ENCODE peak calls at places on chromosomes 4 and X, in seven cellular contexts. R, Q, S, Y, M, D and V are unnamed samples. For H3K9me2, the result is how much of the 10 kb centered on the place peaks cover.

GRCh38 chr4:28682872-28683271 is 1822.2 kb downstream of the STIM2 start:
- DNase-seq in S (no peak), R (no peak), Q (no peak), Y (peak), D (no peak), M (no peak), V (no peak)

GRCh38 chr4:77599378-77599777 is 6.2 kb upstream of the CXCL13 start:
- DNase-seq in M (peak), D (no peak), Y (peak), Q (peak), R (peak), S (peak), V (peak)

GRCh38 chr4:119525005-119525749 is 103.4 kb downstream of the PDE5A start:
- DNase-seq in S (peak), Q (no peak), D (no peak), M (no peak), R (no peak), Y (no peak), V (no peak)

GRCh38 chr4:88007304-88008132 is at the start of gene PKD2:
- DNase-seq in Q (peak), M (peak), D (peak), S (peak), R (peak), Y (peak), V (peak)

GRCh38 chrX:129091097-129091496 is 432.2 kb downstream of the SMARCA1 start:
- DNase-seq in R (peak), S (no peak), Y (peak), D (no peak), Q (no peak), M (no peak), V (peak)

GRCh38 chrX:123962006-123962485 is 540 bp downstream of the STAG2 start:
- DNase-seq in Q (peak), Y (peak), M (no peak), S (no peak), D (no peak), R (no peak), V (peak)

GRCh38 chr4:78534286-78534955 is 17.1 kb upstream of the ANXA3 start:
- DNase-seq in D (peak), R (no peak), Q (peak), M (no peak), Y (no peak), S (peak), V (no peak)

GRCh38 chr4:85808864-85809263 is 333.9 kb downstream of the ARHGAP24 start:
- DNase-seq in D (no peak), M (no peak), S (peak), Q (no peak), R (no peak), Y (no peak), V (no peak)

GRCh38 chrX:115183980-115184379 is 5.2 kb upstream of the RBMXL3 start:
- DNase-seq in Y (no peak), S (peak), D (no peak), Q (no peak), M (no peak), R (no peak), V (no peak)

GRCh38 chr4:137572647-137573046 is 40.4 kb upstream of the PCDH18 start:
- DNase-seq in Q (no peak), Y (no peak), M (no peak), S (no peak), D (no peak), R (no peak), V (no peak)

GRCh38 chr4:94406668-94407437 is 44.9 kb upstream of the PDLIM5 start:
- DNase-seq in Y (peak), R (peak), D (peak), Q (peak), M (peak), S (peak), V (peak)

GRCh38 chr4:78131403-78131802 is 74.3 kb downstream of the FRAS1 start:
- DNase-seq in R (no peak), Y (no peak), Q (no peak), S (no peak), M (no peak), D (no peak), V (no peak)

GRCh38 chrX:2677764-2678163 is 13.3 kb upstream of the CD99 start:
- DNase-seq in R (no peak), S (peak), Y (no peak), D (peak), Q (peak), M (peak), V (no peak)

GRCh38 chr4:993111-994029 is at the start of gene SLC26A1:
- DNase-seq in Y (no peak), M (peak), R (no peak), S (peak), Q (no peak), D (no peak), V (no peak)

GRCh38 chrX:68433981-68434299 is 645 bp upstream of the OPHN1 start:
- DNase-seq in M (no peak), D (no peak), R (no peak), Y (no peak), Q (no peak), S (no peak), V (no peak)

GRCh38 chr4:108877821-108878220 is 115.0 kb upstream of the ETNPPL start:
- DNase-seq in R (no peak), S (peak), Y (peak), D (no peak), Q (no peak), M (no peak), V (no peak)

GRCh38 chr4:110165382-110166285 is 32.8 kb downstream of the ELOVL6 start:
- DNase-seq in D (no peak), Y (no peak), R (peak), S (peak), Q (peak), M (peak), V (peak)

GRCh38 chrX:276588-277171 is 4.5 kb upstream of the PLCXD1 start:
- DNase-seq in M (peak), Y (no peak), R (no peak), D (peak), S (peak), Q (no peak), V (no peak)

GRCh38 chrX:10173331-10173900 is 16.6 kb downstream of the CLCN4 start:
- DNase-seq in S (no peak), Y (peak), Q (no peak), R (no peak), M (peak), D (no peak), V (no peak)

GRCh38 chrX:30085571-30085970 is 129.8 kb upstream of the MAGEB2 start:
- DNase-seq in M (no peak), Q (no peak), Y (no peak), S (no peak), D (no peak), R (no peak), V (no peak)

GRCh38 chr4:140567722-140568121 is 1.0 kb downstream of the UCP1 start:
- DNase-seq in Q (no peak), M (peak), Y (peak), R (no peak), D (no peak), S (no peak), V (no peak)

GRCh38 chrX:153643431-153644351 is 3.3 kb upstream of the DUSP9 start:
- DNase-seq in D (no peak), Q (no peak), Y (peak), M (no peak), R (no peak), S (peak), V (no peak)

GRCh38 chrX:146154191-146154590 is 336.6 kb downstream of the SLITRK2 start:
- DNase-seq in S (no peak), M (peak), Y (no peak), R (no peak), D (no peak), Q (no peak), V (no peak)

GRCh38 chrX:38861489-38861888 is 60.2 kb downstream of the MID1IP1 start:
- DNase-seq in M (no peak), R (no peak), S (no peak), Q (no peak), D (no peak), Y (no peak), V (no peak)

GRCh38 chr4:150310159-150310895 is 232.1 kb downstream of the DCLK2 start:
- DNase-seq in M (no peak), Q (no peak), R (no peak), Y (no peak), S (peak), D (no peak), V (no peak)

GRCh38 chrX:100700809-100701208 is 31.1 kb downstream of the SYTL4 start:
- DNase-seq in R (no peak), S (no peak), M (no peak), Q (no peak), D (no peak), Y (no peak), V (no peak)

GRCh38 chr4:141636771-141637460 is 533 bp downstream of the IL15 start:
- DNase-seq in S (peak), R (peak), Q (peak), D (peak), M (peak), Y (peak), V (no peak)

GRCh38 chr4:48315728-48316630 is 25.4 kb upstream of the SLAIN2 start:
- DNase-seq in Y (peak), D (peak), S (peak), Q (peak), M (peak), R (peak), V (peak)

DNA sequence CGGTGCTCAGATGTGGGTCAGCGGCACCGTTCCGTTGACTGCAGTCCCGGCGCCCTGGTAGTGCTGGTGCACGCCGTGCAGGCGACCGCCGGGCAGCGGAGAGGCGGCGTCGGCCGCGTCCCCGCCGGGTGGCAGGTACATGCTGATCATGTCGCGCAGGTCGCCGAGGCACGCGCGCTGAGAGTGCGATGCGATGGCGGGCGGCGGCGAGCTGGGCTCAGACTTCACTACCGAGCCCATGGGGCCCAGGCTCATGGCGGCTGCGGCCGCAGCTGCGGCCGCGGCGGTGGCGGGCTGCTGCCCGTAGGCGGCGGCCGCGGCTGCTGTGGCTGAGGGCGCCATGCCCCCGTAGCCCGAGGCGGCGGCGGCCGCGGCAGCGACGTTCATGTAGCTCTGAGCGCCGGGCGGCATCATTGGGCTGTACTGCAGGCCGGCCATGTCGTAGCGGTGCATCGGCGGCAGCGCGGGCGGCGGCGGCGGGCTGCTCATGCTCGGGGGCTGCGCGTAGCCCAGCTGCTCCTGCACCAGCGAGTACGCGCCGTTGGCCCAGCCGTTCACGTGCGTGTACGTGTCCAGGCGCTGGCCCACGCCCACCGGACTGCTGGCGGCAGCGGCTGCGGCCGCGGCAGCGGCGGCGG is 1.0 kb downstream of the SOX3 start:
- DNase-seq in R (no peak), M (peak), S (no peak), Y (peak), Q (no peak), D (no peak), V (no peak)
- H3K4me3 ChIP-seq in R (no peak), M (no peak), S (no peak), Y (peak), Q (no peak), D (no peak), V (no peak)

DNA sequence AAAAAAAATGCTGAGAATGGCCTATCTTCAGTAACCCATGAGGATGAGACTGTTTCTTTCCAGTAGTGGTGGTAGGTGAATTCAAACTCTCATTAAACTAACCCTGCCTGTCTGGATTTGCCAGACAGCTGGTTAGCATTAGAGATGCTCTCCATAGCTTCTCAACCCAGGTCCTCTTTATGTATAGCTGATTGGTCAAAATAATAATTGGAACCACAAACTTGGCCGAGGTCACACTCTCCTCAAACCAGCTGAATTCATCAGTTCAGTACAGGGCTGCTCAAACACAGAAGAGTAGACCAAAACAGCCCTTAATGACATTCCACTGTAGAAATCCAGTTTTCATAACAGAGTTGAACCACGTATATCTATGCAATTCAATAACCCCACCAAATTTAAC is 85.3 kb downstream of the HCCS start:
- DNase-seq in S (no peak), D (no peak), R (no peak), Q (no peak), Y (no peak), M (no peak), V (no peak)
- H3K9me2 ChIP-seq in S (under half), D (under half), R (under half), Q (under half), Y (under half), M (under half), V (under half)

GRCh38 chr4:40967550-40967949 is 217.8 kb downstream of the NSUN7 start:
- DNase-seq in S (no peak), Y (no peak), D (no peak), Q (no peak), R (no peak), M (no peak), V (no peak)

GRCh38 chr4:40957281-40957680 is 207.5 kb downstream of the NSUN7 start:
- DNase-seq in Q (no peak), M (no peak), S (no peak), D (no peak), R (no peak), Y (no peak), V (no peak)

GRCh38 chr4:40963912-40964478 is 214.2 kb downstream of the NSUN7 start:
- DNase-seq in S (peak), Q (no peak), Y (no peak), R (no peak), D (no peak), M (no peak), V (no peak)

GRCh38 chr4:40960926-40961325 is 211.2 kb downstream of the NSUN7 start:
- DNase-seq in D (no peak), Y (no peak), R (no peak), Q (no peak), S (no peak), M (no peak), V (no peak)

GRCh38 chr4:40962551-40963185 is 212.9 kb downstream of the NSUN7 start:
- DNase-seq in S (no peak), M (no peak), Y (peak), D (no peak), R (no peak), Q (no peak), V (no peak)
- TF ChIP-seq CTCF in S (no peak), M (no peak), Y (no peak), D (no peak), R (no peak), Q (no peak), V (no peak)

DNA sequence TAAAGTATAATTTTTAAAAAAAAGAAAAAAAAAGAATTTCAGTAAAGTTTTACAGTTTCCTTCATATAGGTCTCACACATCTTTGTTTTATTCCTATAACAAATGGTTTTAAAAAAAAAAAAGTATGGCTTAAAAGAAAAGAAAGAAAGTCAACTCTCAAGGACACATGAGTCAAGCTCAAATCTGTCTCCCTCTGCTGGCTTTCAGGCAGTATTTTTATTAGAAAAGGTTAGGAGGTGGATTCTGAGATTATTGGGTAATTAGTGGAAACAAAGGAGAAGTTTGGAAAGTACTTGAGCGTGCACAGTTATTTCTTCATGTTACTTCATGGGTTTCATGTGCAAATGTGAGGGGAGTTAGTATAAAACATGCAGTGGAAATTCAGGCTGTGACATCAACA is 36.6 kb upstream of the BTC start:
- DNase-seq in Y (no peak), Q (no peak), M (no peak), S (no peak), R (no peak), D (no peak), V (no peak)
- H3K4me3 ChIP-seq in Y (no peak), Q (no peak), M (no peak), S (no peak), R (no peak), D (no peak), V (no peak)